ENCODE peak calls at places on chromosomes 11 and 22, in six cellular contexts. P is coronary artery, D is psoas muscle, F is Peyer's patch, J is testis, X is transverse colon. Z is an unnamed sample.

GRCh38 chr11:26847459-26847858 is 125.6 kb upstream of the SLC5A12 start:
- DNase-seq in F (no peak), P (peak; percentile 78), D (peak; percentile 19), J (peak; percentile 45), X (no peak), Z (no peak)

GRCh38 chr11:62223095-62223494 is 14.6 kb downstream of the SCGB2A1 start:
- DNase-seq in P (no peak), D (no peak), X (no peak), J (no peak), F (no peak), Z (no peak)

GRCh38 chr22:37925767-37926166 is 19.7 kb downstream of the MICALL1 start:
- DNase-seq in J (no peak), P (no peak), F (no peak), X (no peak), D (no peak), Z (no peak)

GRCh38 chr11:76677010-76677771 is 6.6 kb upstream of the LRRC32 start:
- DNase-seq in D (no peak), X (no peak), F (no peak), P (no peak), J (no peak), Z (no peak)

GRCh38 chr22:31446208-31446607 is 43.4 kb downstream of the EIF4ENIF1 start:
- DNase-seq in D (no peak), F (no peak), J (no peak), X (no peak), P (no peak), Z (no peak)

GRCh38 chr22:33271390-33272161 is 213.4 kb upstream of the SYN3 start:
- DNase-seq in D (peak; percentile 56), X (peak; percentile 44), J (peak; percentile 42), P (peak; percentile 83), F (no peak), Z (peak; percentile 67)

GRCh38 chr22:23837911-23838685 is 708 bp downstream of the DERL3 start:
- DNase-seq in D (peak; percentile 9), X (no peak), P (no peak), J (no peak), F (peak; percentile 54), Z (no peak)

GRCh38 chr22:23305922-23306374 is 125.6 kb downstream of the BCR start:
- DNase-seq in X (peak; percentile 33), P (peak; percentile 97), F (no peak), J (peak; percentile 93), D (peak; percentile 63), Z (peak; percentile 79)

GRCh38 chr11:7143908-7144307 is 55.1 kb downstream of the RBMXL2 start:
- DNase-seq in X (no peak), D (no peak), F (no peak), P (no peak), J (no peak), Z (no peak)

GRCh38 chr22:17988800-17989513 is 35.4 kb downstream of the MICAL3 start:
- DNase-seq in X (no peak), J (no peak), F (no peak), P (no peak), D (no peak), Z (no peak)

GRCh38 chr11:128290106-128290840 is 297.1 kb downstream of the ETS1 start:
- DNase-seq in P (no peak), J (peak; percentile 77), F (peak; percentile 78), D (peak; percentile 34), X (peak; percentile 86), Z (peak; percentile 18)

GRCh38 chr11:6755303-6755952 is 16.3 kb downstream of the OR2AG2 start:
- DNase-seq in X (peak; percentile 10), F (no peak), D (no peak), J (peak; percentile 34), P (no peak), Z (no peak)

GRCh38 chr11:120116966-120117365 is 20.9 kb downstream of the TRIM29 start:
- DNase-seq in J (no peak), F (no peak), D (no peak), X (no peak), P (no peak), Z (no peak)

GRCh38 chr11:120117991-120118390 is 19.9 kb downstream of the TRIM29 start:
- DNase-seq in F (no peak), J (no peak), P (no peak), D (no peak), X (no peak), Z (no peak)

GRCh38 chr11:120119121-120119520 is 18.8 kb downstream of the TRIM29 start:
- DNase-seq in J (no peak), P (no peak), X (no peak), F (no peak), D (no peak), Z (no peak)

GRCh38 chr11:120112174-120112796 is 25.6 kb downstream of the TRIM29 start:
- DNase-seq in J (no peak), X (no peak), F (no peak), P (no peak), D (no peak), Z (no peak)

DNA sequence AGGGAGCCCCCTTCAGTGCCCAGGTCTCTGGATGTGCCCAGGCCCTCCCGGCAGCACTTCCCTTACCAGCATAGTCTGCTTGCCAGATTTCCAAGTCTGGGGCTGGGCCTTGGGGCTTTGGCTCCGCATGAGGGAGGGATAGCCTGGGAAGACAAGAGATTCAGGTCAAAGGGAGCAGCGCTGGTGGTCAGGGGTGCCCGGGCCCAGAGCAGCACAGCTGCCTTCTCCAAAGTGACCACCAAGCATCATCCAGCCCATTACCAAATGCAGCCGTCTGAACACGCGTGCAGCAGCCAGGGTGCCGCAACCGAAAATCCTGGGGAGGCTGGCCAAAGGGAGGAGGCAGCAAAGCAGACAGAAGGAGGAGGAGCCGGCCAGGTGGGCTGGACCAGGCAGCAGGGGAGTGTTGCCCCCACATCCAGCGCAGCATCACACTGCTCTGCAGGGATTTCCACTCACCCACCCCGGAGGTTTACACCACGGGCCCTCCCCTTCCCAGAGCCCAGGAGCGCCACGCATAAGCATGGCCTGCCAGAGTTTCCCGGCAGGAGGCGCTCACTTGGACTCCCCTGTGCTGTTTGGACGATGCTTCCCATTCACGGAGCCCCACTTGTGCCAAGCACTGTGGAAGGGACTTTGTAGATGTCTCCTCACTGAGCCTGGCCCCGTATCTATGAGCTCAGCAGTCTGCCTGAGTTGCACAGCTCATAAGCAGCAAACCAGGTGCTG is 22.5 kb downstream of the TRIM29 start:
- DNase-seq in D (no peak), J (no peak), F (no peak), P (no peak), X (no peak), Z (no peak)
- TF ChIP-seq CTCF in D (no peak), J (no peak), F (no peak), P (no peak), X (no peak), Z (no peak)

DNA sequence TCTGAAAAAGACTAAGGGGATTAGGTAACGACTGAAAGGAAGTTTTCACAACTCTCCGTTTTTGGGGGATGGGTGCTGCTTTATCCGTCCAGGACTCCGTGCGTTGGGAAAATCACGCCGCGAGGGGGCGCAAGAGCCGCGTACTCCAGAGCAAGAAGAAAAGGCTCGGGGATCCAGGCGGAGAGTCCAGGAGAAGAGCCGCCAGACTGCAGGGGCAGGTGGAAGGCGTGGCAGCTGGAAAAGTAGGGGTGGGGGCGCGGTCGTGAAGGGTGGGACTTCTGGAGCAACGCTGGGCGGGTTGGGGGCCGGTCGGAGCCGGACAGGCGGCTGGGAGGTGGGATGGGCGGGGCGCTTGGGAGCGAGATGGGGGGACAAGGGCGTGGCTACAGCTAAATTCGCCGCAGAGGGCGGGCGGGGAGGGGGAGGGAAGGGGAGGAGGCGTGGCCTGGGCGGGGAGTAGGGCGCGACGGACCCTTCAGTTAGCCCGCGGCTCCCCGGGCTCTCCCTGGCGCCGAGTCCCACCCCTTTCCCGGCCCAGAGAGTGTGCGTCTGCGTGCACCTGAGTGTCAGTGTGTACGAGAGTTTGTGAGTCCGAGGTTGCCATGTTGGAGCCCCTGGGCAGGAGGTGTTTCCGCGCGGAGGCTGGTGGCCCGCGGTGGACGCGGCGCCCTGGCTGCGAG is 613 bp upstream of the ARHGEF17 start:
- DNase-seq in F (peak; percentile 94), X (peak; percentile 97), D (peak; percentile 97), J (peak; percentile 99), P (peak; percentile 98), Z (peak; percentile 98)
- H3K27ac ChIP-seq in F (peak overlapping the region; percentile 67), X (peak overlapping the region; percentile 99), D (peak overlapping the region; percentile 82), J (peak overlapping the region; percentile 96), P (peak overlapping the region; percentile 96), Z (peak overlapping the region; percentile 99)

GRCh38 chr11:118224512-118225180 is at the start of gene JAML:
- DNase-seq in P (no peak), X (peak; percentile 60), D (no peak), J (no peak), F (no peak), Z (no peak)
- H3K4me3 ChIP-seq in P (no peak within 1 kb of the TSS), X (no peak within 1 kb of the TSS), D (peak within 1 kb of the TSS; percentile 6), J (no peak within 1 kb of the TSS), F (peak within 1 kb of the TSS; percentile 25), Z (peak within 1 kb of the TSS; percentile 24)

GRCh38 chr11:2778630-2779498 is 79.1 kb upstream of the KCNQ1OT1 start:
- DNase-seq in J (peak; percentile 85), X (peak; percentile 86), F (peak; percentile 88), D (peak; percentile 67), P (peak; percentile 96), Z (peak; percentile 78)
- TF ChIP-seq CTCF in J (peak; percentile 24), X (peak; percentile 31), F (no peak), D (peak; percentile 21), P (no peak), Z (peak; percentile 57)

GRCh38 chr11:65083134-65083833 is 556 bp downstream of the CDCA5 start:
- DNase-seq in P (no peak), D (no peak), J (no peak), F (no peak), X (no peak), Z (no peak)
- H3K27ac ChIP-seq in P (peak overlapping the region; percentile 97), D (peak overlapping the region; percentile 88), J (peak overlapping the region; percentile 93), F (peak overlapping the region; percentile 95), X (peak overlapping the region; percentile 96), Z (peak overlapping the region; percentile 93)

GRCh38 chr11:86802146-86802545 is 1.8 kb downstream of the PRSS23 start:
- DNase-seq in P (no peak), X (no peak), F (no peak), D (no peak), J (no peak), Z (no peak)
- H3K4me3 ChIP-seq in P (peak overlapping the region; percentile 93), X (peak overlapping the region; percentile 77), F (peak overlapping the region; percentile 83), D (peak overlapping the region; percentile 78), J (no peak overlapping the region), Z (peak overlapping the region; percentile 82)

DNA sequence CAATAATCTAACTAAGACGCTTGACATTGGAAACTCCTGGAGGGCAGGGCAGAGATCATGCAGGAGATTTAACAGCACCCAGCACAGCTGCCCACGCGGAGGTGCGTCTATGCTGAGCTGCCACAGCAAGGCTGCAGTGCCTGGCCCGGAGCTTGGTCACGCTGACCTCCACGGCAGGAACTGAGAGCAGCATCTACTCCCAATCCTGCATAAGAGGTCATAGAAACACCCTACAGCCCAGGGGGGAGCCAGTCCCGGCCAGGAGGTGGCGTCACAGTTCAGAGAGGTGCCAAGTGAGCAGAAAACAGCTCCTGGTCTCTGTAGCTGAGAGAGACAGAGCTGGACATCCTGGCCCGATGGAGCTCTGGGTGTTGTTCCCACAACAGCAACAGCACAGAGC is 121.1 kb upstream of the TMEM45B start:
- DNase-seq in F (no peak), D (no peak), P (no peak), X (peak; percentile 26), J (no peak), Z (no peak)
- TF ChIP-seq CTCF in F (no peak), D (no peak), P (no peak), X (no peak), J (no peak), Z (no peak)

Z was measured in left ventricle myocardium inferior.